ENCODE peak calls at places on chromosomes 13 and 19, in four cellular contexts. One of them, this sample, is unnamed.

GRCh38 chr19:47471733-47472457 is at the start of gene SLC8A2:
- DNase-seq in Right ventricle myocardium inferior: no peak
- DNase-seq in adrenal gland: no peak
- DNase-seq in T-helper 1 cell: peak; percentile 37
- DNase-seq in this sample: peak; percentile 70

GRCh38 chr13:83414393-83414792 is 467.9 kb downstream of the SLITRK1 start:
- DNase-seq in Right ventricle myocardium inferior: no peak
- DNase-seq in adrenal gland: no peak
- DNase-seq in T-helper 1 cell: no peak
- DNase-seq in this sample: no peak

GRCh38 chr19:34288381-34288780 is 34.0 kb downstream of the GARRE1 start:
- DNase-seq in Right ventricle myocardium inferior: no peak
- DNase-seq in adrenal gland: no peak
- DNase-seq in T-helper 1 cell: no peak
- DNase-seq in this sample: no peak

GRCh38 chr19:47094557-47095517 is 18.7 kb downstream of the ZC3H4 start:
- DNase-seq in Right ventricle myocardium inferior: no peak
- DNase-seq in adrenal gland: no peak
- DNase-seq in T-helper 1 cell: no peak
- DNase-seq in this sample: peak; percentile 37

GRCh38 chr19:43779820-43780219 is 953 bp downstream of the KCNN4 start:
- DNase-seq in Right ventricle myocardium inferior: no peak
- DNase-seq in adrenal gland: no peak
- DNase-seq in T-helper 1 cell: no peak
- DNase-seq in this sample: no peak

GRCh38 chr13:75356426-75356825 is 125.5 kb downstream of the TBC1D4 start:
- DNase-seq in Right ventricle myocardium inferior: no peak
- DNase-seq in adrenal gland: no peak
- DNase-seq in T-helper 1 cell: no peak
- DNase-seq in this sample: no peak

GRCh38 chr13:97058417-97058816 is 64.1 kb upstream of the OXGR1 start:
- DNase-seq in Right ventricle myocardium inferior: no peak
- DNase-seq in adrenal gland: no peak
- DNase-seq in T-helper 1 cell: no peak
- DNase-seq in this sample: no peak

GRCh38 chr19:33472696-33473624 is 48.6 kb downstream of the PEPD start:
- DNase-seq in Right ventricle myocardium inferior: no peak
- DNase-seq in adrenal gland: peak; percentile 54
- DNase-seq in T-helper 1 cell: no peak
- DNase-seq in this sample: no peak

GRCh38 chr19:39078436-39079200 is 5.5 kb upstream of the ACP7 start:
- DNase-seq in Right ventricle myocardium inferior: no peak
- DNase-seq in adrenal gland: no peak
- DNase-seq in T-helper 1 cell: no peak
- DNase-seq in this sample: no peak

GRCh38 chr19:5352229-5352763 is 11.7 kb upstream of the PTPRS start:
- DNase-seq in Right ventricle myocardium inferior: no peak
- DNase-seq in adrenal gland: no peak
- DNase-seq in T-helper 1 cell: no peak
- DNase-seq in this sample: no peak

GRCh38 chr19:15124572-15125231 is 17.5 kb downstream of the SYDE1 start:
- DNase-seq in Right ventricle myocardium inferior: peak; percentile 75
- DNase-seq in adrenal gland: no peak
- DNase-seq in T-helper 1 cell: no peak
- DNase-seq in this sample: no peak

GRCh38 chr13:32499538-32500210 is 38.9 kb downstream of the N4BP2L2 start:
- DNase-seq in Right ventricle myocardium inferior: no peak
- DNase-seq in adrenal gland: no peak
- DNase-seq in T-helper 1 cell: no peak
- DNase-seq in this sample: no peak

GRCh38 chr13:105979586-105979985 is 555.9 kb downstream of the EFNB2 start:
- DNase-seq in Right ventricle myocardium inferior: no peak
- DNase-seq in adrenal gland: no peak
- DNase-seq in T-helper 1 cell: no peak
- DNase-seq in this sample: no peak

GRCh38 chr19:1247747-1248453 is 483 bp upstream of the MIDN start:
- DNase-seq in Right ventricle myocardium inferior: peak; percentile 91
- DNase-seq in adrenal gland: peak; percentile 89
- DNase-seq in T-helper 1 cell: peak; percentile 67
- DNase-seq in this sample: peak; percentile 77

GRCh38 chr19:370641-371330 is 26.2 kb upstream of the MIER2 start:
- DNase-seq in Right ventricle myocardium inferior: no peak
- DNase-seq in adrenal gland: no peak
- DNase-seq in T-helper 1 cell: no peak
- DNase-seq in this sample: peak; percentile 2

GRCh38 chr19:10817291-10818038 is 18.5 kb downstream of the TMED1 start:
- DNase-seq in Right ventricle myocardium inferior: peak; percentile 76
- DNase-seq in adrenal gland: no peak
- DNase-seq in T-helper 1 cell: no peak
- DNase-seq in this sample: peak; percentile 85

GRCh38 chr19:15213715-15214381 is 13.1 kb upstream of the NOTCH3 start:
- DNase-seq in Right ventricle myocardium inferior: peak; percentile 87
- DNase-seq in adrenal gland: peak; percentile 65
- DNase-seq in T-helper 1 cell: no peak
- DNase-seq in this sample: no peak

GRCh38 chr19:19492026-19492610 is 23.2 kb downstream of the TSSK6 start:
- DNase-seq in Right ventricle myocardium inferior: no peak
- DNase-seq in adrenal gland: no peak
- DNase-seq in T-helper 1 cell: no peak
- DNase-seq in this sample: no peak

GRCh38 chr19:33063356-33064116 is 1.2 kb downstream of the RHPN2 start:
- DNase-seq in Right ventricle myocardium inferior: no peak
- DNase-seq in adrenal gland: no peak
- DNase-seq in T-helper 1 cell: no peak
- DNase-seq in this sample: no peak

GRCh38 chr19:8342684-8343482 is at the start of gene KANK3:
- DNase-seq in Right ventricle myocardium inferior: peak; percentile 98
- DNase-seq in adrenal gland: peak; percentile 97
- DNase-seq in T-helper 1 cell: peak; percentile 80
- DNase-seq in this sample: peak; percentile 78

GRCh38 chr19:40521276-40521675 is 54.5 kb downstream of the SPTBN4 start:
- DNase-seq in Right ventricle myocardium inferior: no peak
- DNase-seq in adrenal gland: no peak
- DNase-seq in T-helper 1 cell: no peak
- DNase-seq in this sample: no peak

GRCh38 chr13:97471721-97472120 is 37.8 kb downstream of the RAP2A start:
- DNase-seq in Right ventricle myocardium inferior: no peak
- DNase-seq in adrenal gland: no peak
- DNase-seq in T-helper 1 cell: no peak
- DNase-seq in this sample: no peak